ENCODE peak calls at places on chromosome 13, in four cellular contexts. One of them, this sample, is unnamed.

GRCh38 chr13:26786651-26787295 is 26.2 kb upstream of the GPR12 start:
- DNase-seq in HFFc6: no peak
- DNase-seq in WTC11: no peak
- DNase-seq in right lobe of liver: no peak
- DNase-seq in this sample: no peak

GRCh38 chr13:42266464-42266863 is 5.5 kb upstream of the AKAP11 start:
- DNase-seq in right lobe of liver: no peak
- DNase-seq in WTC11: no peak
- DNase-seq in HFFc6: peak; percentile 6
- DNase-seq in this sample: no peak

GRCh38 chr13:30142502-30143211 is 164.7 kb downstream of the KATNAL1 start:
- DNase-seq in WTC11: no peak
- DNase-seq in HFFc6: peak; percentile 98
- DNase-seq in right lobe of liver: no peak
- DNase-seq in this sample: no peak

GRCh38 chr13:54196684-54197083 is 1168.1 kb downstream of the OLFM4 start:
- DNase-seq in HFFc6: no peak
- DNase-seq in WTC11: no peak
- DNase-seq in right lobe of liver: no peak
- DNase-seq in this sample: no peak

GRCh38 chr13:77507931-77508776 is 27.4 kb upstream of the SCEL start:
- DNase-seq in HFFc6: peak; percentile 52
- DNase-seq in WTC11: no peak
- DNase-seq in right lobe of liver: no peak
- DNase-seq in this sample: no peak

GRCh38 chr13:109383683-109384082 is 402.7 kb downstream of the IRS2 start:
- DNase-seq in WTC11: no peak
- DNase-seq in right lobe of liver: no peak
- DNase-seq in HFFc6: peak; percentile 69
- DNase-seq in this sample: no peak

GRCh38 chr13:90498816-90499215 is 848.7 kb upstream of the MIR17HG start:
- DNase-seq in right lobe of liver: no peak
- DNase-seq in HFFc6: no peak
- DNase-seq in WTC11: no peak
- DNase-seq in this sample: no peak

GRCh38 chr13:64154514-64154913 is 2738.9 kb upstream of the PCDH20 start:
- DNase-seq in WTC11: no peak
- DNase-seq in HFFc6: peak; percentile 32
- DNase-seq in right lobe of liver: no peak
- DNase-seq in this sample: no peak

GRCh38 chr13:114032121-114032799 is 58.4 kb upstream of the C13orf46 start:
- DNase-seq in WTC11: no peak
- DNase-seq in HFFc6: peak; percentile 48
- DNase-seq in right lobe of liver: no peak
- DNase-seq in this sample: no peak

GRCh38 chr13:44734204-44734707 is 158.1 kb upstream of the TSC22D1 start:
- DNase-seq in WTC11: no peak
- DNase-seq in right lobe of liver: no peak
- DNase-seq in HFFc6: peak; percentile 36
- DNase-seq in this sample: no peak

GRCh38 chr13:75744127-75744526 is 108.0 kb downstream of the LMO7 start:
- DNase-seq in WTC11: no peak
- DNase-seq in right lobe of liver: no peak
- DNase-seq in HFFc6: no peak
- DNase-seq in this sample: no peak

GRCh38 chr13:92573467-92574057 is 653.0 kb upstream of the GPC6 start:
- DNase-seq in right lobe of liver: no peak
- DNase-seq in WTC11: peak; percentile 33
- DNase-seq in HFFc6: no peak
- DNase-seq in this sample: no peak

GRCh38 chr13:40980466-40980865 is 38.6 kb downstream of the ELF1 start:
- DNase-seq in HFFc6: no peak
- DNase-seq in WTC11: no peak
- DNase-seq in right lobe of liver: no peak
- DNase-seq in this sample: no peak

GRCh38 chr13:106063591-106064308 is 471.7 kb downstream of the EFNB2 start:
- DNase-seq in HFFc6: peak; percentile 78
- DNase-seq in WTC11: no peak
- DNase-seq in right lobe of liver: no peak
- DNase-seq in this sample: no peak

GRCh38 chr13:20826301-20826700 is 52.5 kb upstream of the EEF1AKMT1 start:
- DNase-seq in right lobe of liver: no peak
- DNase-seq in WTC11: no peak
- DNase-seq in HFFc6: no peak
- DNase-seq in this sample: no peak

GRCh38 chr13:110250258-110250891 is 56.6 kb downstream of the COL4A1 start:
- DNase-seq in HFFc6: peak; percentile 80
- DNase-seq in right lobe of liver: no peak
- DNase-seq in WTC11: no peak
- DNase-seq in this sample: peak; percentile 90

GRCh38 chr13:74009100-74009668 is 125.0 kb downstream of the KLF12 start:
- DNase-seq in right lobe of liver: no peak
- DNase-seq in HFFc6: no peak
- DNase-seq in WTC11: no peak
- DNase-seq in this sample: no peak

GRCh38 chr13:43054803-43055802 is 31.7 kb downstream of the DNAJC15 start:
- DNase-seq in right lobe of liver: no peak
- DNase-seq in WTC11: peak; percentile 50
- DNase-seq in HFFc6: peak; percentile 64
- DNase-seq in this sample: no peak

GRCh38 chr13:48727252-48728011 is 73.7 kb downstream of the CYSLTR2 start:
- DNase-seq in WTC11: no peak
- DNase-seq in right lobe of liver: no peak
- DNase-seq in HFFc6: no peak
- DNase-seq in this sample: no peak

GRCh38 chr13:113325779-113326178 is 28.7 kb downstream of the LAMP1 start:
- DNase-seq in HFFc6: no peak
- DNase-seq in right lobe of liver: no peak
- DNase-seq in WTC11: no peak
- DNase-seq in this sample: no peak

GRCh38 chr13:102484329-102484728 is 82.5 kb upstream of the FGF14 start:
- DNase-seq in right lobe of liver: no peak
- DNase-seq in HFFc6: no peak
- DNase-seq in WTC11: no peak
- DNase-seq in this sample: no peak

GRCh38 chr13:110317093-110317492 is 10.0 kb downstream of the COL4A2 start:
- DNase-seq in HFFc6: no peak
- DNase-seq in right lobe of liver: no peak
- DNase-seq in WTC11: no peak
- DNase-seq in this sample: no peak

GRCh38 chr13:40982772-40983171 is 36.3 kb downstream of the ELF1 start:
- DNase-seq in WTC11: no peak
- DNase-seq in right lobe of liver: no peak
- DNase-seq in HFFc6: no peak
- DNase-seq in this sample: no peak

GRCh38 chr13:114339779-114340534 is 25.7 kb downstream of the CHAMP1 start:
- DNase-seq in WTC11: no peak
- DNase-seq in HFFc6: peak; percentile 55
- DNase-seq in right lobe of liver: no peak
- DNase-seq in this sample: no peak

GRCh38 chr13:105474983-105475382 is 1060.5 kb downstream of the EFNB2 start:
- DNase-seq in HFFc6: no peak
- DNase-seq in WTC11: no peak
- DNase-seq in right lobe of liver: no peak
- DNase-seq in this sample: no peak

GRCh38 chr13:46612258-46612657 is 59.3 kb downstream of the LRCH1 start:
- DNase-seq in right lobe of liver: no peak
- DNase-seq in HFFc6: no peak
- DNase-seq in WTC11: no peak
- DNase-seq in this sample: no peak

GRCh38 chr13:46615888-46616531 is 63.0 kb downstream of the LRCH1 start:
- DNase-seq in HFFc6: no peak
- DNase-seq in WTC11: no peak
- DNase-seq in right lobe of liver: no peak
- DNase-seq in this sample: no peak

GRCh38 chr13:46613409-46614049 is 60.6 kb downstream of the LRCH1 start:
- DNase-seq in WTC11: no peak
- DNase-seq in right lobe of liver: no peak
- DNase-seq in HFFc6: no peak
- DNase-seq in this sample: no peak

GRCh38 chr13:46617382-46617781 is 64.4 kb downstream of the LRCH1 start:
- DNase-seq in right lobe of liver: no peak
- DNase-seq in HFFc6: no peak
- DNase-seq in WTC11: no peak
- DNase-seq in this sample: no peak

GRCh38 chr13:46614582-46614981 is 61.6 kb downstream of the LRCH1 start:
- DNase-seq in right lobe of liver: no peak
- DNase-seq in WTC11: no peak
- DNase-seq in HFFc6: no peak
- DNase-seq in this sample: no peak
- TF ChIP-seq CTCF in right lobe of liver: no peak
- TF ChIP-seq CTCF in WTC11: no peak
- TF ChIP-seq CTCF in HFFc6: no peak
- TF ChIP-seq CTCF in this sample: no peak

DNA sequence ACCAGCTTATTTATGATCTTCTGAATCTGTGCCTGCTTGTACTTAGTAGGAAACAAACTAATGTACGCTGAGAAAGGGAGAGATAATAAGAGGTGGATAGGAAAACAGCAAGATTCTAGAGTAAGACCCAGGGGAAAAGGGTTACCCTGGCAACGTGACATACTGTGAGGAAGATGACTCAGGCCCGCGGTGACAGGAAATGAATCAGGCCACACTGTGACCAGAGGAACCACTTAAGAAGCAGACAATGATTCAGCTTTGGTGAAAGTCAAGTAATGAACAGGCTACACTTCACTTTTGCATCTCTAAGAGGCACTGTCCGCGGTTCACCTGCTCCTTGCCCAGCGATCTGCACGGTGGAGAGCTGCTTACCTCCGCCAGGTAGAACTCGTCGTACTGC is 158.2 kb downstream of the NALCN start:
- DNase-seq in WTC11: peak; percentile 21
- DNase-seq in right lobe of liver: no peak
- DNase-seq in HFFc6: peak; percentile 87
- DNase-seq in this sample: no peak
- TF ChIP-seq CTCF in WTC11: no peak
- TF ChIP-seq CTCF in right lobe of liver: no peak
- TF ChIP-seq CTCF in HFFc6: no peak
- TF ChIP-seq CTCF in this sample: no peak

GRCh38 chr13:108215428-108215827 is at the start of gene LIG4:
- DNase-seq in WTC11: peak; percentile 94
- DNase-seq in HFFc6: peak; percentile 88
- DNase-seq in right lobe of liver: peak; percentile 93
- DNase-seq in this sample: peak; percentile 97

GRCh38 chr13:108214511-108215383 is 589 bp downstream of the LIG4 start:
- DNase-seq in WTC11: peak; percentile 17
- DNase-seq in HFFc6: no peak
- DNase-seq in right lobe of liver: peak; percentile 58
- DNase-seq in this sample: peak; percentile 72

GRCh38 chr13:108223850-108224503 is 5.8 kb downstream of the ABHD13 start:
- DNase-seq in HFFc6: no peak
- DNase-seq in right lobe of liver: no peak
- DNase-seq in WTC11: no peak
- DNase-seq in this sample: no peak

GRCh38 chr13:108218044-108218974 is at the start of gene ABHD13:
- DNase-seq in HFFc6: peak; percentile 85
- DNase-seq in right lobe of liver: peak; percentile 90
- DNase-seq in WTC11: peak; percentile 87
- DNase-seq in this sample: peak; percentile 97

DNA sequence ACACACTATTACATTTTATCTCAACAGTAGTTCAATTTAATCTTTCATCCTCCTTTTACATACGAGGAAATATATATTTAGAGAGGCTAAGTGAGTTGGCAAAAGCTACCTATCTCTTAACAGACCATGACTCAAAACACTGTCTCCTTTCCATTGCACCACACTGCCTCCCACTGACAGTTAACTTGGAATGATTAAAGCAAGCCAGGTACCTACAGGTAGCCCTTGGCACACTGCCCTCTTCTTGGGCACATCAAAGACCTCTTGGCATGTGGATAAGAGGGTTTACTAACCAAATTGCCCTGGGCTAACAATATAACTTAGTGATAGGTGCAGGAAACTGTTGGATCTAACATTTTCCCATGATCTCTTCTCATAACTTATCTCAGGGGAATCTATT is 1.9 kb downstream of the ABHD13 start:
- DNase-seq in right lobe of liver: no peak
- DNase-seq in WTC11: no peak
- DNase-seq in HFFc6: no peak
- DNase-seq in this sample: no peak
- TF ChIP-seq CTCF in right lobe of liver: no peak
- TF ChIP-seq CTCF in WTC11: no peak
- TF ChIP-seq CTCF in HFFc6: no peak
- TF ChIP-seq CTCF in this sample: no peak

GRCh38 chr13:84645196-84646071 is 763.2 kb upstream of the SLITRK1 start:
- DNase-seq in HFFc6: peak; percentile 93
- DNase-seq in right lobe of liver: no peak
- DNase-seq in WTC11: no peak
- DNase-seq in this sample: no peak
- TF ChIP-seq CTCF in HFFc6: peak; percentile 59
- TF ChIP-seq CTCF in right lobe of liver: no peak
- TF ChIP-seq CTCF in WTC11: no peak
- TF ChIP-seq CTCF in this sample: no peak

GRCh38 chr13:98399756-98400155 is 177.2 kb downstream of the STK24 start:
- DNase-seq in HFFc6: peak; percentile 56
- DNase-seq in WTC11: no peak
- DNase-seq in right lobe of liver: no peak
- DNase-seq in this sample: no peak

GRCh38 chr13:98403076-98403475 is 173.8 kb downstream of the STK24 start:
- DNase-seq in HFFc6: no peak
- DNase-seq in right lobe of liver: no peak
- DNase-seq in WTC11: no peak
- DNase-seq in this sample: no peak

GRCh38 chr13:98405107-98405571 is 171.8 kb downstream of the STK24 start:
- DNase-seq in right lobe of liver: no peak
- DNase-seq in WTC11: peak; percentile 42
- DNase-seq in HFFc6: no peak
- DNase-seq in this sample: no peak

GRCh38 chr13:98405690-98406344 is 171.1 kb downstream of the STK24 start:
- DNase-seq in HFFc6: no peak
- DNase-seq in WTC11: no peak
- DNase-seq in right lobe of liver: no peak
- DNase-seq in this sample: no peak

GRCh38 chr13:98401936-98402335 is 175.0 kb downstream of the STK24 start:
- DNase-seq in right lobe of liver: no peak
- DNase-seq in HFFc6: no peak
- DNase-seq in WTC11: no peak
- DNase-seq in this sample: no peak
- TF ChIP-seq CTCF in right lobe of liver: no peak
- TF ChIP-seq CTCF in HFFc6: no peak
- TF ChIP-seq CTCF in WTC11: no peak
- TF ChIP-seq CTCF in this sample: no peak

DNA sequence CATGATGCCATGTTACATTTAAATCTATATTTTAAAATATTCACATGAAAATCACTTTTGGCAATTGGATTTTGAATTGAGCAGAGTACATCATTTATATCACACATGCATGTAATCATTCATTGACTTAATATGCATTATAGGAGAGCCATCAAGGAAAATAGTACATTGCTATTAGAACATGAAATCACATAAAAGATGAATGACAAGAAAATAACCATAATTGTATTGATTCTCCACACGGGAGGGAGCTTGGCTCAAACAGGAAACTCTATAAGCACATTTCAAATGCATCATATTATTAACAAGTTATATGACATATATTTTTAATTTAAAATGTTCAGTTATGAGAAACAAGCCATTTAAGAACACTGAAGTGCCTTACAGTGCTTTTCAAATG is 208.6 kb upstream of the PRR20A start:
- DNase-seq in WTC11: no peak
- DNase-seq in HFFc6: no peak
- DNase-seq in right lobe of liver: no peak
- DNase-seq in this sample: no peak
- TF ChIP-seq CTCF in WTC11: no peak
- TF ChIP-seq CTCF in HFFc6: no peak
- TF ChIP-seq CTCF in right lobe of liver: no peak
- TF ChIP-seq CTCF in this sample: no peak